ENCODE peak calls at places on chromosomes 4 and X, in seven cellular contexts. H, W, F, Q, O, S and R are unnamed samples.

GRCh38 chr4:155819066-155819465 is 47.0 kb downstream of the ASIC5 start:
- DNase-seq in W (no peak), H (no peak), S (no peak), Q (no peak), F (no peak), O (no peak), R (no peak)

GRCh38 chr4:113106076-113106475 is 56.6 kb downstream of the ANK2 start:
- DNase-seq in F (no peak), H (no peak), Q (no peak), S (no peak), W (peak; percentile 41), O (peak; percentile 15), R (no peak)

GRCh38 chr4:71355045-71355444 is 16.2 kb downstream of the SLC4A4 start:
- DNase-seq in Q (no peak), F (no peak), W (no peak), S (no peak), O (no peak), H (no peak), R (no peak)

GRCh38 chr4:14837860-14838259 is 164.4 kb upstream of the CPEB2 start:
- DNase-seq in S (no peak), F (no peak), Q (no peak), O (no peak), H (no peak), W (no peak), R (no peak)

GRCh38 chr4:108168213-108168671 is 490 bp downstream of the LEF1 start:
- DNase-seq in F (no peak), W (no peak), O (no peak), H (no peak), S (no peak), Q (no peak), R (no peak)

GRCh38 chr4:44916406-44916805 is 190.1 kb upstream of the GNPDA2 start:
- DNase-seq in F (no peak), S (no peak), Q (no peak), W (no peak), O (peak; percentile 63), H (peak; percentile 19), R (no peak)

GRCh38 chrX:154595559-154595958 is 10.6 kb downstream of the CTAG1A start:
- DNase-seq in S (no peak), F (no peak), O (no peak), Q (no peak), W (no peak), H (no peak), R (no peak)

GRCh38 chr4:105196523-105197145 is 50.0 kb downstream of the TET2 start:
- DNase-seq in Q (no peak), W (no peak), H (no peak), S (no peak), F (no peak), O (no peak), R (no peak)

GRCh38 chrX:30982467-30982866 is 89.4 kb downstream of the FTHL17 start:
- DNase-seq in H (no peak), W (no peak), Q (no peak), O (no peak), S (no peak), F (no peak), R (no peak)

GRCh38 chr4:100366213-100366612 is 151.6 kb downstream of the EMCN start:
- DNase-seq in O (no peak), W (no peak), Q (no peak), S (no peak), F (no peak), H (no peak), R (no peak)

GRCh38 chr4:166065324-166065723 is 192.3 kb downstream of the TLL1 start:
- DNase-seq in Q (no peak), S (no peak), F (no peak), H (no peak), O (no peak), W (no peak), R (no peak)